ENCODE peak calls at places on chromosomes 5 and 9, in ten cellular contexts. B, V, X, H, K, Z, D, A, W and G are unnamed samples. For H3K9me3, the result is how much of the 10 kb centered on the place peaks cover.

GRCh38 chr5:55276771-55277170 is 30.7 kb downstream of the DHX29 start:
- DNase-seq in B (no peak), V (no peak), X (no peak), H (no peak), K (no peak), Z (no peak), D (no peak), A (no peak), W (peak), G (no peak)

GRCh38 chr9:72029986-72030385 is 30.4 kb downstream of the C9orf57 start:
- DNase-seq in B (no peak), V (no peak), X (no peak), H (no peak), K (no peak), Z (no peak), D (no peak), A (no peak), W (no peak), G (no peak)

GRCh38 chr5:157442989-157443619 is 16.9 kb upstream of the NIPAL4 start:
- DNase-seq in B (no peak), V (no peak), X (no peak), H (no peak), K (no peak), Z (no peak), D (no peak), A (no peak), W (no peak), G (no peak)

GRCh38 chr9:36721846-36722588 is 149.3 kb downstream of the MELK start:
- DNase-seq in B (no peak), V (no peak), X (peak), H (no peak), K (no peak), Z (no peak), D (peak), A (peak), W (no peak), G (no peak)

GRCh38 chr9:105114956-105115728 is 129.3 kb upstream of the SLC44A1 start:
- DNase-seq in B (no peak), V (no peak), X (peak), H (no peak), K (no peak), Z (no peak), D (peak), A (no peak), W (peak), G (peak)

GRCh38 chr9:80197661-80198060 is 625.9 kb downstream of the TLE4 start:
- DNase-seq in B (no peak), V (no peak), X (no peak), H (no peak), K (no peak), Z (no peak), D (no peak), A (no peak), W (peak), G (no peak)

GRCh38 chr9:69425402-69425801 is 100.4 kb downstream of the ENTREP1 start:
- DNase-seq in B (no peak), V (no peak), X (no peak), H (no peak), K (no peak), Z (no peak), D (no peak), A (no peak), W (peak), G (no peak)

GRCh38 chr5:76325876-76326491 is 77.1 kb upstream of the IQGAP2 start:
- DNase-seq in B (no peak), V (peak), X (peak), H (no peak), K (no peak), Z (peak), D (no peak), A (no peak), W (no peak), G (peak)

GRCh38 chr5:34542818-34543217 is 113.3 kb upstream of the RAI14 start:
- DNase-seq in B (no peak), V (no peak), X (no peak), H (no peak), K (no peak), Z (no peak), D (no peak), A (no peak), W (no peak), G (no peak)

GRCh38 chr5:34545164-34545563 is 111.0 kb upstream of the RAI14 start:
- DNase-seq in B (no peak), V (no peak), X (no peak), H (no peak), K (no peak), Z (no peak), D (no peak), A (no peak), W (no peak), G (no peak)

GRCh38 chr5:34543687-34544086 is 112.4 kb upstream of the RAI14 start:
- DNase-seq in B (no peak), V (no peak), X (no peak), H (no peak), K (no peak), Z (no peak), D (no peak), A (no peak), W (no peak), G (no peak)

GRCh38 chr5:34547300-34548085 is 108.6 kb upstream of the RAI14 start:
- DNase-seq in B (no peak), V (no peak), X (no peak), H (no peak), K (no peak), Z (no peak), D (no peak), A (no peak), W (no peak), G (no peak)

GRCh38 chr5:34544403-34544802 is 111.7 kb upstream of the RAI14 start:
- DNase-seq in B (no peak), V (no peak), X (no peak), H (no peak), K (no peak), Z (no peak), D (no peak), A (no peak), W (no peak), G (no peak)
- H3K9me3 ChIP-seq in B (under half), V (under half), X (under half), H (under half), K (under half), Z (under half), D (under half), A (under half), W (under half), G (under half)

GRCh38 chr9:28810375-28811075 is 1237.2 kb upstream of the C9orf72 start:
- DNase-seq in B (no peak), V (no peak), X (no peak), H (no peak), K (peak), Z (no peak), D (no peak), A (no peak), W (peak), G (no peak)

GRCh38 chr9:28805197-28805596 is 1231.9 kb upstream of the C9orf72 start:
- DNase-seq in B (no peak), V (no peak), X (no peak), H (no peak), K (no peak), Z (no peak), D (no peak), A (no peak), W (no peak), G (no peak)

GRCh38 chr9:28808042-28808441 is 1234.8 kb upstream of the C9orf72 start:
- DNase-seq in B (no peak), V (no peak), X (no peak), H (no peak), K (no peak), Z (no peak), D (no peak), A (no peak), W (peak), G (no peak)
- H3K27ac ChIP-seq in B (no peak), V (no peak), X (no peak), H (no peak), K (no peak), Z (no peak), D (no peak), A (no peak), W (peak), G (no peak)

DNA sequence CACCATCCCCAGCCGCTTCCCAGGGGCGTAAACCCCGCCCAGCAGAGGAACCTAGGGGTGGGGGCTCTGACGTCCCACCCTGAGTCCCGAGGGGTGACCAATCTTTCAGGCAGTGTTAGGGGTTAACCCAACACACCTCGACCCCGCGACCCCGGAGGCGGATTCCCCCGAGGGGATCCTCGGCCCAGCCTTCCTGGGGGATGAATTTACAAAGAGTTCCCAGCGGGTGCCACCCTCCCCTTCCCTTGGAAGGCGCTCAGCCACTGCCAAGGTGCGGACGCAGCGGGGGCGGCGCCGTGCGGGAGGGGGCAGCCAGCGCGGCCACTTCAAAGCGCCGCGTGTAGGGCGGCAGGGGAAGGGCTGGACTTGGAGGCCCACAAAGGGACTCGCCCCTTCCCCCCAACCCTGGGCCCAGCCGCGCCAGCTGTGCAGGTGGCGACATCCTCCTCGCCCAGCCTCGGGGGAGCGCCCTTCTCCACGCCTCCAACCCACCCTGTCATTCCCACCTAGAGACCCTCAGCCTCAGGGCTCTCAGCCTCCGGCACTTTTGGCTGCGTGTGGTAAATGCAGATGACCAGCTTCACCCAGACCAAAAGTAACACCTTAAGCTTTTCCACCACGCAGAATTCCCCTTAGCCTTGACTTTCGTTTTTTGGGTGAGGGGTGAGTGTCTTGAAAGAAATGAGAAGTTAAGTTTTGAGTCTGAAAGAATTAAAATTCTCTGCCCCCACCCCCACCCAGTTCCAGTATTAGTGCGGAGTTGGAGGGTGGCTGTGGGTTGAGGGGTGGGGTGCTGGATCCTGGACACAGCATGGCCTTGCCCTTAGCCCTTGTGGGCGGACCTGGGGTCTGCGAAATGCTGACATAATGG is 43.3 kb upstream of the TCF7 start:
- DNase-seq in B (no peak), V (peak), X (peak), H (peak), K (peak), Z (no peak), D (no peak), A (no peak), W (no peak), G (no peak)
- H3K4me3 ChIP-seq in B (peak), V (peak), X (peak), H (peak), K (peak), Z (peak), D (peak), A (no peak), W (no peak), G (peak)

GRCh38 chr9:137349471-137350033 is 47.5 kb upstream of the NRARP start:
- DNase-seq in B (no peak), V (no peak), X (no peak), H (peak), K (no peak), Z (no peak), D (no peak), A (no peak), W (no peak), G (no peak)
- H3K9me3 ChIP-seq in B (under half), V (under half), X (under half), H (under half), K (under half), Z (under half), D (under half), A (under half), W (under half), G (under half)

GRCh38 chr5:147534172-147534951 is 24.5 kb upstream of the DPYSL3 start:
- DNase-seq in B (no peak), V (no peak), X (no peak), H (no peak), K (no peak), Z (no peak), D (no peak), A (no peak), W (no peak), G (no peak)
- H3K27ac ChIP-seq in B (no peak), V (no peak), X (no peak), H (no peak), K (peak), Z (no peak), D (no peak), A (no peak), W (no peak), G (no peak)